ENCODE peak calls at places on chromosomes 4 and X, in five cellular contexts. K is HepG2, Z is GM12878, I is SK-N-SH, X is K562. H is an unnamed sample.

GRCh38 chr4:27360651-27361347 is 500.2 kb downstream of the STIM2 start:
- DNase-seq in Z (no peak), K (no peak), I (no peak), X (no peak), H (no peak)

GRCh38 chr4:112340048-112340447 is 42.9 kb downstream of the ALPK1 start:
- DNase-seq in K (no peak), Z (no peak), X (no peak), I (no peak), H (no peak)

GRCh38 chrX:9851890-9852289 is 65.7 kb downstream of the SHROOM2 start:
- DNase-seq in X (no peak), I (no peak), K (no peak), Z (no peak), H (no peak)

GRCh38 chr4:48467891-48468290 is 15.3 kb upstream of the SLC10A4 start:
- DNase-seq in Z (no peak), X (no peak), I (no peak), K (no peak), H (no peak)

GRCh38 chr4:151325320-151326246 is at the start of gene SH3D19:
- DNase-seq in I (peak), K (peak), X (no peak), Z (no peak), H (peak)

GRCh38 chr4:7591409-7592063 is 156.8 kb upstream of the PSAPL1 start:
- DNase-seq in X (no peak), I (no peak), Z (no peak), K (no peak), H (no peak)

GRCh38 chr4:96593422-96593821 is 753.5 kb downstream of the PDHA2 start:
- DNase-seq in I (no peak), K (peak), Z (no peak), X (no peak), H (no peak)

GRCh38 chr4:124111922-124112321 is 600.6 kb downstream of the ANKRD50 start:
- DNase-seq in K (peak), Z (no peak), I (peak), X (no peak), H (peak)

GRCh38 chr4:71609651-71610050 is 174.2 kb downstream of the GC start:
- DNase-seq in X (no peak), K (no peak), Z (no peak), I (no peak), H (no peak)

GRCh38 chrX:145405012-145405411 is 157.7 kb downstream of the SPANXN1 start:
- DNase-seq in Z (no peak), I (peak), X (peak), K (peak), H (peak)

GRCh38 chr4:74400395-74400794 is 35.5 kb downstream of the EREG start:
- DNase-seq in X (no peak), Z (no peak), K (no peak), I (no peak), H (no peak)

GRCh38 chr4:4386736-4387392 is at the start of gene NSG1:
- DNase-seq in Z (no peak), K (no peak), X (peak), I (no peak), H (peak)

GRCh38 chr4:38891051-38891738 is 23.6 kb downstream of the FAM114A1 start:
- DNase-seq in K (no peak), Z (no peak), X (no peak), I (no peak), H (no peak)

GRCh38 chrX:150635952-150636351 is 57.2 kb upstream of the MTMR1 start:
- DNase-seq in K (no peak), I (no peak), X (no peak), Z (peak), H (no peak)

GRCh38 chr4:138707746-138708145 is 307.8 kb upstream of the NOCT start:
- DNase-seq in K (no peak), I (no peak), Z (no peak), X (no peak), H (no peak)

GRCh38 chr4:92232566-92232965 is 71.2 kb upstream of the GRID2 start:
- DNase-seq in X (no peak), Z (no peak), I (no peak), K (no peak), H (no peak)

GRCh38 chrX:25442501-25442900 is 426.7 kb upstream of the ARX start:
- DNase-seq in Z (no peak), K (no peak), I (no peak), X (no peak), H (no peak)

GRCh38 chr4:85968945-85969830 is 390.7 kb downstream of the MAPK10 start:
- DNase-seq in I (peak), K (peak), Z (no peak), X (peak), H (peak)
- TF ChIP-seq FOXM1 in I (no peak), K (no peak), Z (no peak), X (no peak), H (no peak)

GRCh38 chr4:6467600-6467999 is 4.8 kb downstream of the PPP2R2C start:
- DNase-seq in I (no peak), K (no peak), Z (no peak), X (no peak), H (no peak)

GRCh38 chr4:6464842-6465588 is 7.4 kb downstream of the PPP2R2C start:
- DNase-seq in K (no peak), Z (no peak), X (peak), I (peak), H (peak)

GRCh38 chr4:6466756-6467381 is 5.5 kb downstream of the PPP2R2C start:
- DNase-seq in Z (no peak), X (no peak), K (no peak), I (no peak), H (no peak)

GRCh38 chr4:6463311-6464289 is 8.8 kb downstream of the PPP2R2C start:
- DNase-seq in X (no peak), K (no peak), Z (no peak), I (no peak), H (no peak)

DNA sequence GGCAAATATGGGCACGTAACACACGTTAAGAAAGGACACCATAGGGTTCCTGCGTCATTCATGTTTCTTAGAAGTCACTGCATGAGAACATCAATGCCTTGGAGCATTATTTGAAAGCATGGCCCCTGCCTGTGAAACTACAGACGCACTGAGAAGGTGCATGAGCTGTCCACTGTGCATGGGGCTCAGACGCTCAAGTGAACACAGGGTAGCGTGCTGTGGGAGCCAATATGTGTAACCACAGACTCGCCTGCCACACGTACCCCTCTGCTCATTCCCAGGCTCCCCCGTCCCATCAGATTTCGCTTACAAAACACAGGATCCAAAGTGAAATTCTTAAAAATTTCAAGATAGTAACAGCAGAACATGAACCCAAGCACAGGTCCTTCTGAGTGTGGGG is 6.4 kb downstream of the PPP2R2C start:
- DNase-seq in I (peak), Z (no peak), K (no peak), X (no peak), H (no peak)
- TF ChIP-seq FOXM1 in I (no peak), Z (no peak), K (no peak), X (no peak), H (no peak)

DNA sequence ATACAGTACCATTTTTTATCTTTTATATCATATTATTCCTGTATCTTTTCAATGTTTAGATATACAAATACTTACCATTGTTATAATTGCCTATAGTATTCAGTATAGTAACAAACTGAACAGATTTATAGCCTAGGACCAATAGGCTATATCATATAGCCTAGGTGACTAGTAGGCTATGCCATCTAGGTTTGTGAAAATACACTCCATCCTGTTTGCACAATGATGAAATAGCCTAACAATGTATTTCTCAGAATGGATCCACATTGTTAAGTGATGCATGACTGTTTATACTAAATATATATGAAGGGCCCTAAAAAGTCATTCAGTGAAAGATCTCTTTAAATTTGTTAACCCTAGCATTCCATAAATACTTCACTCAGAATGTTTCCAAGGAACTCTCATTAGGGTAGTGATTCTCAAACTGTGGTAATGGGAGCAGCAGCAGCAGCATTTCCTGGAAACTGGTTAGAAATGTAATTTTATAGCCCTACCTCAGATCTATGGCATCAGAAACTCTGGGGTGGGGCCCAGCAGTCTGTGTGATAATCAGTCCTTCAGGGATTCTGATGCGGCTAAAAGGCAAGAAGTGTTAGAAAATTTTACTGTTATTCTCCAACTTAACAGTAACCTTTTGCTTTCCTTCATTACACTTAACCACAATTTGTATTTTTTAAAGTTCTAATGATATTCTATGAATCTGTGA is 74.9 kb downstream of the PRRG1 start:
- DNase-seq in K (no peak), X (no peak), Z (no peak), I (no peak), H (no peak)
- TF ChIP-seq FOXM1 in K (no peak), X (no peak), Z (no peak), I (no peak), H (no peak)

DNA sequence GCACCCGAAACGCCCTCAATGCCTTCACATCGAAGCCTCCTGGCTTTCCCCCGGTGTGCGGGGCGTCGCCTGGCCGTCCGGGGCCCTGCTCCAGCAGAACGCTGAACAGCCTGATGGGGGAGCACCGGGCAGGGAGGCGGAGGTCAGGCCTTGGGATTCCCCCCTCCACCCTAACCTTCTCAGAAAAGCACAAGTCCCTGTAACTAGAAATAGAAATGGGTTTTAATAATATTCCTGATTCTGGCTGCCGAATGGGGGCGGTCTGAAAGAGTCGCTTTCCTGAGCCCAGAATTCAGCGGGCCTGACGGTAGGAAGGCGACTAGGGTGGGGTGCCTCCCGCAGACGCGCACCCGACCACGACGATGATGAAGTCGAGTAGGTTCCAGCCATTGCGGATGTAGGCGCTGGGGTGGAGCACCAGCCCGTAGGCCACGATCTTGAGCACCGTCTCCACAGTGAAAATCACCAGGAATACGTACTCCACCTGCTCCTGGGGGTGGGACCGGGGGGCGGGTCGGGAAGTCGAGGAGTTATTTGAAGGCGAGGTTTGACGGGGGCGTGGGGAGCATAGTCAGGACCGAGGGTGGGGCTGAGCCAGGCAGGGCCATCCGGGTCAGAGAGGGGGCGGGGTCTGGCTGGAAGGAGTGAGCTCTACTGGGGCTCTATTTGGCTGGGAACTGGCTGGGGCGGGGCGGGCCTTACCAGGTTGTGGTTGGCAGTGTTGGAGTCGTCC is 2.5 kb downstream of the CACNA1F start:
- DNase-seq in Z (no peak), X (peak), I (no peak), K (peak), H (no peak)
- TF ChIP-seq FOXM1 in Z (no peak), X (no peak), I (no peak), K (no peak), H (no peak)

DNA sequence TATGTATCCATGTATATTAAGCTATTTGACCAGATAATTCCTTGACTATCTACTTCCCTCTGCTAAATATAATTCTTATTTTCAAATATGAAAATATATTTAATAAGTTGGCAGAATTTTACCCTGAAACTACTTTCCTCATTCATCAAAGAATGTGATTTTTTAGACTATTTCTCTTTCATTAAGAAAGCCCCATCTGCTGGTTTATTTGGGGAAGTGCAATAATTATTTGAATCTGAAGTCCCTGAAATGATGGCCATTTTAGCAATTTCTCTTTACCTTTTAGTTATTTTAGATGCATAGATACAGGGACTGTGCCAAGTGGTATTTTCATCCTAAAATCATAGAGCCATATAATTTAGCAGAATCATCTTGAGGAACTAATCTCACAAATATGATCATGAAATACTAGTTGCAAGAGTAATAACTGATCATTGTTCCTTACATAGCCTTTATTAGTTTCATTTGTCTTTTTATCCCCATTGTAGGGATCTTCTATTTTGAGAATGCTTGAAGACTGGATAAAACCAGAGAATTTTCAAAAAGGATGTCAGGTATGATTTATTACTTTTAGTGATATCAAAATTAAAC is 39.0 kb downstream of the ENPEP start:
- DNase-seq in K (peak), I (peak), Z (no peak), X (peak), H (peak)
- TF ChIP-seq FOXM1 in K (no peak), I (no peak), Z (no peak), X (no peak), H (no peak)

GRCh38 chr4:36343501-36343900 is 62.1 kb downstream of the DTHD1 start:
- DNase-seq in K (no peak), Z (no peak), X (no peak), I (no peak), H (no peak)

GRCh38 chr4:36349904-36350554 is 68.6 kb downstream of the DTHD1 start:
- DNase-seq in K (no peak), Z (no peak), X (no peak), I (no peak), H (no peak)

GRCh38 chr4:36351082-36351666 is 69.8 kb downstream of the DTHD1 start:
- DNase-seq in X (peak), Z (peak), K (peak), I (peak), H (peak)

GRCh38 chr4:36348403-36348938 is 67.1 kb downstream of the DTHD1 start:
- DNase-seq in Z (peak), I (no peak), K (no peak), X (no peak), H (no peak)
- TF ChIP-seq FOXM1 in Z (peak), I (no peak), K (no peak), X (no peak), H (no peak)

GRCh38 chr4:54585321-54586000 is 72.3 kb upstream of the KIT start:
- DNase-seq in X (peak), K (no peak), I (no peak), Z (no peak), H (no peak)
- TF ChIP-seq FOXM1 in X (no peak), K (no peak), I (no peak), Z (no peak), H (no peak)

DNA sequence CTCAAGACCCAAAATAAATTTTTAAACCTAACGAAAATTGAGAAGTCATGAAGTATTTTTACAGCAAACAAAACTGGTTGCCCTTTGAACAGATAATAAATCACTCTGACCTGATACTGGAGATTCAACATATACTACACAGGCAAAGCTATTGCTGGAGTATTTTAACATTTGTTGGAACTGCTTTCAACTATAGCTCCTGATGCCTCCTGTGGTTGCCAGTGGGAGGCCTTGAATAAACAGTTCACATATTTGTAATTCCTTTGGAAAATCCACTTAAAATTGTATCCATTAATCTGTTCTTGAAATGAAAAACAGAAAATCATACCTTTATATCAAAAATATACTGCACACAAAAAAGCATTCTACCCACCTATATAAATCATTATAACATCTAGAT is 605.1 kb downstream of the KCTD8 start:
- DNase-seq in X (no peak), I (no peak), Z (no peak), K (peak), H (no peak)
- TF ChIP-seq FOXM1 in X (no peak), I (no peak), Z (no peak), K (no peak), H (no peak)

H was measured in HEK293T.